ENCODE peak calls at places on chromosomes 7 and 10, in nine cellular contexts. K, H, I, P, E, M, F, L and Q are unnamed samples.

GRCh38 chr7:38451840-38452239 is 178.4 kb upstream of the TARP start:
- DNase-seq in K (no peak), H (no peak), I (peak; percentile 29), P (no peak), E (no peak), M (peak; percentile 76), F (no peak), L (no peak), Q (no peak)

GRCh38 chr7:137970263-137970975 is 31.5 kb downstream of the CREB3L2 start:
- DNase-seq in K (no peak), H (no peak), I (peak; percentile 92), P (no peak), E (no peak), M (peak; percentile 93), F (peak; percentile 67), L (peak; percentile 82), Q (no peak)

GRCh38 chr7:121797283-121798037 is 75.5 kb upstream of the PTPRZ1 start:
- DNase-seq in K (no peak), H (no peak), I (no peak), P (no peak), E (no peak), M (peak; percentile 15), F (no peak), L (no peak), Q (no peak)

GRCh38 chr7:4610768-4611467 is 71.2 kb upstream of the FOXK1 start:
- DNase-seq in K (peak; percentile 75), H (no peak), I (no peak), P (no peak), E (no peak), M (peak; percentile 78), F (peak; percentile 64), L (no peak), Q (no peak)

GRCh38 chr7:17212188-17212587 is 86.3 kb upstream of the AHR start:
- DNase-seq in K (no peak), H (no peak), I (no peak), P (no peak), E (no peak), M (no peak), F (no peak), L (no peak), Q (no peak)

GRCh38 chr7:90723233-90723632 is 127.1 kb downstream of the CDK14 start:
- DNase-seq in K (no peak), H (no peak), I (no peak), P (no peak), E (no peak), M (no peak), F (no peak), L (no peak), Q (no peak)

GRCh38 chr10:99682752-99683151 is 23.4 kb downstream of the ENTPD7 start:
- DNase-seq in K (no peak), H (no peak), I (no peak), P (no peak), E (no peak), M (peak; percentile 20), F (no peak), L (no peak), Q (no peak)

GRCh38 chr7:3201306-3201705 is 99.7 kb upstream of the SDK1 start:
- DNase-seq in K (peak; percentile 8), H (no peak), I (no peak), P (no peak), E (no peak), M (no peak), F (no peak), L (no peak), Q (no peak)

GRCh38 chr7:68629-69028 is 123.7 kb upstream of the FAM20C start:
- DNase-seq in K (no peak), H (no peak), I (peak; percentile 55), P (no peak), E (no peak), M (peak; percentile 70), F (peak; percentile 42), L (peak; percentile 47), Q (no peak)

GRCh38 chr7:37357277-37357996 is 91.2 kb downstream of the ELMO1 start:
- DNase-seq in K (peak; percentile 68), H (no peak), I (no peak), P (no peak), E (no peak), M (no peak), F (no peak), L (no peak), Q (no peak)

GRCh38 chr7:37352974-37353948 is 95.4 kb downstream of the ELMO1 start:
- DNase-seq in K (peak; percentile 79), H (no peak), I (no peak), P (no peak), E (no peak), M (no peak), F (peak; percentile 9), L (peak; percentile 51), Q (no peak)

GRCh38 chr7:37352251-37352650 is 96.4 kb downstream of the ELMO1 start:
- DNase-seq in K (no peak), H (no peak), I (no peak), P (no peak), E (no peak), M (no peak), F (no peak), L (no peak), Q (no peak)

GRCh38 chr7:37354661-37355131 is 94.0 kb downstream of the ELMO1 start:
- DNase-seq in K (no peak), H (peak; percentile 90), I (no peak), P (no peak), E (no peak), M (no peak), F (no peak), L (peak; percentile 90), Q (no peak)

DNA sequence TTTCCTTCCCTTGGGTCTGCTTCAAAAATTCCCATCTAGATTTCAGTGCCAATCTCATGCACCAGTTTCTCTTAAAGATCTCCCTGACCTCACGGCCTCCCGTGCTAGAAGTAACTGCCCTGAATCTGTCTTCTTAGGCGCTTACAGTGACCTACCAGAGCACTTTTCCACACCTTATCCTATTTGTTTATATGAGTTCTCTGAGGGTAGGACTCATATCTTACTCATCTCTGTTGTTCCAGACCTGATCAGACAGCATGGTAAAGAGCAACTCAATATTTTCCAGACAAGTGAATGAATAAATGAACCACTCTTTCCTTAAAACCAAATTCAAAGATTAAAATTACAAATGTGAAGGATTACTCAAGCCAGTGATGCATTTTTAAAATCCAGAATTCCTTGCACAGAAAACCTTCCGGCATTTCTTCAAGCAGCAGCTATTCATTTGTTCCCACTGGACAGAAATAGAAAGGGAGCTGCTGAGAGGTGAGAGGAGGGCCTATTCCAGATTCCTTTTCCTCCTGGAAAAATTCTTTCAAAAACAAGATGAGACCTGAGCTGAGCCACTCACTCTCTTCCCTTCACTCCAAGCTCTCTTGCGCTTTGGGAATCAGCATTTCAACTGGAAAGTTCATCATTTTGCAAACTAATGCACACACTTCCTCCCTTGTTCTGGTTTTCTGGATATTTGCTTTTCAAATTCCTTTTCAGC is 94.6 kb downstream of the ELMO1 start:
- DNase-seq in K (no peak), H (no peak), I (no peak), P (no peak), E (no peak), M (no peak), F (no peak), L (no peak), Q (no peak)
- H3K4me3 ChIP-seq in K (no peak overlapping the region), H (peak overlapping the region; percentile 36), I (no peak overlapping the region), P (no peak overlapping the region), E (no peak overlapping the region), M (no peak overlapping the region), F (no peak overlapping the region), L (no peak overlapping the region), Q (no peak overlapping the region)

GRCh38 chr7:112233048-112233697 is 26.7 kb downstream of the ZNF277 start:
- DNase-seq in K (no peak), H (no peak), I (no peak), P (no peak), E (no peak), M (no peak), F (no peak), L (no peak), Q (no peak)
- H3K4me3 ChIP-seq in K (no peak overlapping the region), H (no peak overlapping the region), I (no peak overlapping the region), P (no peak overlapping the region), E (no peak overlapping the region), M (no peak overlapping the region), F (no peak overlapping the region), L (no peak overlapping the region), Q (no peak overlapping the region)

GRCh38 chr7:28955356-28955722 is 2.8 kb downstream of the TRIL start:
- DNase-seq in K (no peak), H (no peak), I (no peak), P (no peak), E (no peak), M (no peak), F (no peak), L (no peak), Q (no peak)

GRCh38 chr7:28954936-28955335 is 3.2 kb downstream of the TRIL start:
- DNase-seq in K (no peak), H (no peak), I (no peak), P (no peak), E (no peak), M (no peak), F (no peak), L (no peak), Q (no peak)

GRCh38 chr7:28955723-28956607 is 2.2 kb downstream of the TRIL start:
- DNase-seq in K (peak; percentile 94), H (peak; percentile 74), I (no peak), P (peak; percentile 72), E (no peak), M (peak; percentile 66), F (peak; percentile 9), L (peak; percentile 72), Q (no peak)

GRCh38 chr7:28954446-28954845 is 3.7 kb downstream of the TRIL start:
- DNase-seq in K (no peak), H (no peak), I (no peak), P (no peak), E (no peak), M (no peak), F (no peak), L (no peak), Q (no peak)

GRCh38 chr7:28953628-28954027 is 4.5 kb downstream of the TRIL start:
- DNase-seq in K (no peak), H (no peak), I (no peak), P (no peak), E (no peak), M (peak; percentile 27), F (peak; percentile 10), L (no peak), Q (no peak)
- H3K4me3 ChIP-seq in K (no peak overlapping the region), H (no peak overlapping the region), I (no peak overlapping the region), P (no peak overlapping the region), E (no peak overlapping the region), M (no peak overlapping the region), F (no peak overlapping the region), L (no peak overlapping the region), Q (no peak overlapping the region)

DNA sequence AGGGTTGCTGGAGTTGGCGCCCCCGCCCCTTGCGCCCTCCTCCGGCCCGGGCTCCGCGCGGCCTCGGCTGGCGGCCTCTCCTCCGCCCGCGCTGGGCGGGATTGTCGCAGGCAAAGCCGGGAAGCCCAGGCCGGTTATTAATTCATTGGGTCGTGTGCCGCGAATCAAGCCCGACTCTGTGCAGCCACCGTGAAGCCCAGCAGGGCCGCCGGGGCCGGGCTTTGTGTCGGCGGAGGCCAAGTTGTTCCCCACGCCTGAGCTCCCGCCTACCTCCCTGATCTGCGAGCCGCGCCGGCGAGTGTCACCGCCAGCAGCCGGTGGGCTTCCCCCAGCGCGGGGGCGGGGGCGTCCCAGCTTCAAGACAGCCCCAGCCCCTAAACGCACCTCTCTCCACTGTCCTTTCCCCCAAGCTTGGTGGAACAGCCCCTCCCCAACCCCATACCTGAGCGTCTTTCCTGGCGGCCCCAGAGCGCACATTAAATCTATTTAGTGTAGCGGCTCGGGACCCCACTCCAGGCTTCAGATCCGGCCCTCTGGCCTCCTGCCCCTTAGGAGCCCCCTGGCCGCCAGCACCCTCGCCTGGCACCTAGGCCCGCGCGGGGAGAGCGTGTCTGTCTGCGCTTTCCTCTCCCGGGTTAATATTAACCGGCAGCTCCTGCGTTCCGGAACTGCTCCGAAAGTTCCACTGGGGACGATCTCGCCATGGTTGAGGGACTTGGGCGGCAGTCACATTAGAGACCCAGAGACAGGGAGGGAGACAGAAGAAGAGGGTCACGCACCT is 3.5 kb downstream of the SHH start:
- DNase-seq in K (peak; percentile 80), H (no peak), I (no peak), P (no peak), E (no peak), M (no peak), F (no peak), L (no peak), Q (no peak)
- H3K4me3 ChIP-seq in K (peak overlapping the region; percentile 78), H (peak overlapping the region; percentile 57), I (no peak overlapping the region), P (no peak overlapping the region), E (no peak overlapping the region), M (no peak overlapping the region), F (no peak overlapping the region), L (no peak overlapping the region), Q (no peak overlapping the region)